ENCODE peak calls at places on chromosomes 5 and 9, in six cellular contexts. One of them, this sample, is unnamed.

GRCh38 chr5:173989432-173990082 is 587 bp downstream of the C5orf47 start:
- DNase-seq in NCI-H774: no peak
- DNase-seq in NCI-H2081: no peak
- DNase-seq in H4: no peak
- DNase-seq in H9: peak; percentile 40
- DNase-seq in NCI-H1436: no peak
- DNase-seq in this sample: no peak

GRCh38 chr5:144205141-144205551 is 34.5 kb downstream of the KCTD16 start:
- DNase-seq in NCI-H774: no peak
- DNase-seq in NCI-H2081: peak; percentile 68
- DNase-seq in H4: peak; percentile 65
- DNase-seq in H9: peak; percentile 70
- DNase-seq in NCI-H1436: no peak
- DNase-seq in this sample: no peak

GRCh38 chr5:88727705-88728313 is 155.2 kb downstream of the MEF2C start:
- DNase-seq in NCI-H774: peak; percentile 31
- DNase-seq in NCI-H2081: peak; percentile 16
- DNase-seq in H4: no peak
- DNase-seq in H9: no peak
- DNase-seq in NCI-H1436: no peak
- DNase-seq in this sample: peak; percentile 55

GRCh38 chr9:136219276-136219675 is 14.3 kb upstream of the LHX3 start:
- DNase-seq in NCI-H774: no peak
- DNase-seq in NCI-H2081: no peak
- DNase-seq in H4: peak; percentile 58
- DNase-seq in H9: no peak
- DNase-seq in NCI-H1436: no peak
- DNase-seq in this sample: peak; percentile 49

GRCh38 chr9:95201201-95201600 is 116.3 kb downstream of the FANCC start:
- DNase-seq in NCI-H774: no peak
- DNase-seq in NCI-H2081: no peak
- DNase-seq in H4: no peak
- DNase-seq in H9: no peak
- DNase-seq in NCI-H1436: no peak
- DNase-seq in this sample: no peak

GRCh38 chr5:143976055-143976454 is 164.1 kb downstream of the HMHB1 start:
- DNase-seq in NCI-H774: no peak
- DNase-seq in NCI-H2081: no peak
- DNase-seq in H4: no peak
- DNase-seq in H9: no peak
- DNase-seq in NCI-H1436: no peak
- DNase-seq in this sample: no peak

GRCh38 chr5:158398360-158399201 is 539.6 kb upstream of the CLINT1 start:
- DNase-seq in NCI-H774: no peak
- DNase-seq in NCI-H2081: no peak
- DNase-seq in H4: no peak
- DNase-seq in H9: no peak
- DNase-seq in NCI-H1436: no peak
- DNase-seq in this sample: no peak

GRCh38 chr9:33202018-33202417 is 34.9 kb upstream of the B4GALT1 start:
- DNase-seq in NCI-H774: no peak
- DNase-seq in NCI-H2081: no peak
- DNase-seq in H4: no peak
- DNase-seq in H9: no peak
- DNase-seq in NCI-H1436: no peak
- DNase-seq in this sample: no peak

GRCh38 chr5:74483001-74483400 is 157.5 kb downstream of the ENC1 start:
- DNase-seq in NCI-H774: no peak
- DNase-seq in NCI-H2081: no peak
- DNase-seq in H4: no peak
- DNase-seq in H9: peak; percentile 41
- DNase-seq in NCI-H1436: no peak
- DNase-seq in this sample: no peak

GRCh38 chr9:110996436-110997224 is 41.6 kb downstream of the LPAR1 start:
- DNase-seq in NCI-H774: no peak
- DNase-seq in NCI-H2081: no peak
- DNase-seq in H4: peak; percentile 45
- DNase-seq in H9: no peak
- DNase-seq in NCI-H1436: no peak
- DNase-seq in this sample: peak; percentile 98

GRCh38 chr5:125274938-125275759 is 528.7 kb upstream of the ZNF608 start:
- DNase-seq in NCI-H774: no peak
- DNase-seq in NCI-H2081: peak; percentile 41
- DNase-seq in H4: no peak
- DNase-seq in H9: no peak
- DNase-seq in NCI-H1436: no peak
- DNase-seq in this sample: peak; percentile 54

GRCh38 chr9:99445920-99446319 is 223.8 kb downstream of the SEC61B start:
- DNase-seq in NCI-H774: no peak
- DNase-seq in NCI-H2081: no peak
- DNase-seq in H4: no peak
- DNase-seq in H9: no peak
- DNase-seq in NCI-H1436: no peak
- DNase-seq in this sample: no peak